ENCODE peak calls at places on chromosome 9, in nine cellular contexts. O is OCI-LY7, J is HFF-Myc, B is foreskin fibroblast, Y is A549, U is neural crest cell, D is cardiac muscle cell, Z is body of pancreas, L is heart left ventricle. G is an unnamed sample.

GRCh38 chr9:108039491-108039890 is 549.9 kb upstream of the KLF4 start:
- DNase-seq in Z (no peak), B (no peak), O (no peak), D (peak; percentile 51), L (no peak), J (no peak), U (no peak), Y (no peak), G (no peak)

GRCh38 chr9:37209431-37210386 is 89.3 kb downstream of the ZCCHC7 start:
- DNase-seq in J (no peak), U (no peak), O (peak; percentile 51), Y (no peak), Z (no peak), B (no peak), D (no peak), L (no peak), G (no peak)

GRCh38 chr9:134374301-134375010 is 48.2 kb downstream of the RXRA start:
- DNase-seq in L (no peak), D (no peak), B (no peak), J (no peak), Z (peak; percentile 76), O (no peak), Y (no peak), U (no peak), G (peak; percentile 71)

GRCh38 chr9:85702191-85702590 is 39.6 kb downstream of the AGTPBP1 start:
- DNase-seq in U (no peak), Y (no peak), Z (no peak), B (no peak), L (no peak), O (no peak), D (no peak), J (no peak), G (no peak)

GRCh38 chr9:93170571-93170970 is 13.4 kb upstream of the WNK2 start:
- DNase-seq in B (no peak), Y (no peak), L (peak; percentile 11), D (no peak), Z (no peak), O (no peak), U (no peak), J (no peak), G (no peak)

GRCh38 chr9:124475158-124475867 is 25.1 kb downstream of the ADGRD2 start:
- DNase-seq in Y (no peak), L (peak; percentile 40), U (no peak), Z (no peak), O (no peak), D (no peak), B (no peak), J (no peak), G (no peak)

GRCh38 chr9:71680189-71680983 is 87.9 kb downstream of the CEMIP2 start:
- DNase-seq in B (peak; percentile 35), O (no peak), D (peak; percentile 54), J (no peak), Z (no peak), U (no peak), Y (peak; percentile 21), L (no peak), G (no peak)

GRCh38 chr9:20524776-20525175 is 97.5 kb downstream of the MLLT3 start:
- DNase-seq in Z (no peak), O (no peak), Y (no peak), U (no peak), B (no peak), D (no peak), J (no peak), L (no peak), G (no peak)

GRCh38 chr9:95852059-95853032 is 23.1 kb upstream of the ERCC6L2 start:
- DNase-seq in Y (peak; percentile 10), O (no peak), B (peak; percentile 50), D (no peak), Z (no peak), U (no peak), L (no peak), J (no peak), G (peak; percentile 74)

GRCh38 chr9:10855847-10856246 is 243.0 kb upstream of the PTPRD start:
- DNase-seq in Z (no peak), D (peak; percentile 27), Y (no peak), J (no peak), B (no peak), O (no peak), L (no peak), U (no peak), G (no peak)

DNA sequence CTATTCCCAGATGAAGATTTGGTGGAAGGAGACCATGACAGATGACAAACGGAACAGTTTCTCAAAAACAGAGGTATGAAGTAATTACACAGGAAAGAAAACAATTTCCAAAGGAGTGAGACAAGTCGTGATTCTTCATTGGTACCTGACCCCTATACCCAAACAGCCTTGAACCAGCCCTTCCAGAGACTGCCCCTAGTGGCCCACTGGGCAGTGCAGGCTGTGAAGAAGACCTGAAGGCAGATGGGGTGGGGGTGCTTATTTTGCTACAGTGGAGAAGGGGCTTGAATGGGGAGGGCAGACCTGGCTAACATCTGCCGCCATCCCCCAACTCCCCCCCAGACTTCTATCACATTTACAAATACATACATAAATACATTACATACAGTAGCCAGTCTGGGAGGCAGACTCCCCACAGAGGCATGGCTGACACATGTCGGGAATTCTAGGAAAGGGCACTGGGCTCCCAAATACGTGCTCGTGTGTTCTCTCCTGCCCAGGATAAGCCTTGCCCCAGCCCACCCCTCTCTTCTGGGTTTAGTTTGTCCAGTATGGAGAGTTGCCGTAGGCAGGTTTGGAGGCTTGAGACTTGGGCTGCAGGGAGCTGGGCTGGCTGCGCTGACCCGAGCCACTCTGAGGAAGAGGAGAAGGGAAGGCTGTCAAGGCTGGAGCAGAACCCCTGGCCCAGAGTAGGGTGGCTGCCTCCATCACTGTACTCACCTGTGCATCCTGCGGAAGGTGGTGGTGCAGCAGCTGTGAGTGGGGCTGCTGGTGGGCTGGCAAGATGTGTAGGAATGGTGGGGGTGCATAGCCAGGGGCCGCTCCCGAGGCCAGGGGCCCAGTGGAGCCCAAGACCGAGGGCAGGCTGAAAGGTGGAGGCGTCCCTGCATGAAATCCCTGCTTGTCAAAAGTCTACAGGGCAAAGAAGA is 105.3 kb downstream of the UBE2R2 start:
- DNase-seq in D (peak; percentile 32), J (no peak), O (peak; percentile 52), B (peak; percentile 14), Z (no peak), L (no peak), U (no peak), Y (peak; percentile 57), G (no peak)
- TF ChIP-seq CTCF in D (peak; percentile 81), J (peak; percentile 87), O (peak; percentile 86), B (peak; percentile 88), Z (peak; percentile 32), L (peak; percentile 56), U (peak; percentile 69), Y (peak; percentile 49), G (peak; percentile 48)

DNA sequence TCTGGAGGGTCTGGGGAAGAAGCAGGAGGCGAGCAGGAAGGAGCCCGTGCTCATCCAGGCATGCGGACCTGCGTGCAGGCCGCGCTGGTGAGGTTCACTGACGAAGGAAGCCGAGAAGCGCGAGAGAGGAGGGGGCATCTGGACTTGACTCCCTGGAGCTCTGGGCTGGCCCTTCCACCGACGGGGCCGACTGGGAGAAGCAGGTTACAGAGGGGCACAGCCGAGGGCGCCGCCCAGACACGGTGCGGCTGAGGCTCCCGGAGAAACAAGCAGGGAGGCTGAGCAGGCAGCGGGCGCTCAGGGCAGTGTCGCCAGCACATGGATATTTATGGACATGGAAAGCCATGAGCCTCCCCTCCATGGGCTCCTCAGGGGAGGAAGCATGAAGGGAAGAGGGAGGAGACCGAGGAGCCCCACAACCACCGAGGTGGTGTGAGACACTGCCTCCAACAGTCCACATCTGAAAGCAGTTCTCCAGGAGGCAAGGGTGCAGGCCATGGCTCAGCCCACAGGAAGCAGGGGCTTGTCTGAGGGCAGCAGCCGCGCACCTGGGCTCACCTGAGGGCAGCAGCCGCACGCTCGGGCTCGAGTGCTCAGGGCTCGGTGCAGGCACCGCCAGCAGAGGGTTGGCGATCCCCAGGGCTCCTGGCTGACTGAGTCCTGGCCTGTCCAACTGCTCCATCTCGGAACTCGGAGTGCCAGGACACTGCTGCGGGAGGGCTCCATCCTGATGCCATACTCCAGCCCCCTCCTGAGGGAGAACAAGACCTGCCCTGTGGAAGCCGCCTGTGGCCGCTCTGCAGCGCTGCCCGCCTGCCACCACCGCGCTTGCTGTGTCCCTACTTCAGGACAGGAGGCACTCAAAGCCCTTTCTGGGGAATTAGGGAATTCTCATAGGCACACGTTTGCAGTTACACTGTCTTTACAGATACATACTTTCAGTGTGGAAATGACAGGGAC is 15.7 kb upstream of the INPP5E start:
- DNase-seq in B (no peak), U (no peak), J (no peak), Z (no peak), L (no peak), Y (no peak), D (no peak), O (no peak), G (no peak)
- TF ChIP-seq CTCF in B (no peak), U (no peak), J (no peak), Z (no peak), L (no peak), Y (no peak), D (no peak), O (no peak), G (no peak)

GRCh38 chr9:14439555-14439954 is 125.6 kb upstream of the NFIB start:
- DNase-seq in B (no peak), O (no peak), Z (no peak), L (no peak), D (no peak), U (no peak), J (no peak), Y (no peak), G (no peak)

GRCh38 chr9:14438232-14438966 is 124.5 kb upstream of the NFIB start:
- DNase-seq in B (no peak), J (no peak), U (no peak), Y (no peak), Z (no peak), D (no peak), O (no peak), L (no peak), G (no peak)

GRCh38 chr9:14445946-14446345 is 132.0 kb upstream of the NFIB start:
- DNase-seq in Y (no peak), O (no peak), Z (no peak), D (no peak), J (no peak), B (no peak), L (no peak), U (no peak), G (no peak)

GRCh38 chr9:14440062-14440461 is 126.1 kb upstream of the NFIB start:
- DNase-seq in B (no peak), O (no peak), L (no peak), D (no peak), U (no peak), J (no peak), Y (no peak), Z (no peak), G (no peak)

GRCh38 chr9:14441976-14442651 is 128.2 kb upstream of the NFIB start:
- DNase-seq in B (no peak), O (peak; percentile 25), Y (peak; percentile 45), L (no peak), Z (no peak), D (peak; percentile 34), U (peak; percentile 18), J (no peak), G (no peak)
- TF ChIP-seq CTCF in B (peak; percentile 24), O (peak; percentile 64), Y (peak; percentile 54), L (no peak), Z (no peak), D (peak; percentile 34), U (peak; percentile 58), J (peak; percentile 18), G (no peak)

DNA sequence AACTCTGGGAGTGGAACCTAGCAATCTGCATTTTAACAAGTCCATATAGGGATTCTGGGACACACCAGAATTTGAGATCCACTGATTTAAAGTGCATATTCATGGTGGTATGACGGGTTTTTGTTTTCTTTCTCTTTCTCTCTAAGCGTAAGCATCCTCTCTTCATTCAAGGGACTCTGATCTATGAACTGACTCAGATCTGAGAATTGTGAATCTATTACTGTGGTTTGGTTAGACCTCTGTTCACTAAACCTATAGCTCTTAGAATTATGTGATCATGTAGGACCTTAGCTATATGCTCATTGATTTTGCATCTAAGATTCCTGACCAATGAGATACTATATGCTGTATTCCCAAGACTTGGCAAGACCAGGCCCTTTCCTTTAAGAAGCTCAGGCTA is 565.2 kb downstream of the CCDC171 start:
- DNase-seq in B (no peak), Z (no peak), D (no peak), O (no peak), J (no peak), L (no peak), U (no peak), Y (no peak), G (no peak)
- TF ChIP-seq CTCF in B (no peak), Z (no peak), D (no peak), O (no peak), J (no peak), L (no peak), U (no peak), Y (no peak), G (no peak)

G was measured in GM13976.